ENCODE peak calls at places on chromosomes 12 and 14, in six cellular contexts. V is esophagus muscularis mucosa, O is IMR-90, S is choroid plexus epithelial cell, N is fibroblast of pulmonary artery, G is right atrium auricular region. I is an unnamed sample.

GRCh38 chr12:53925006-53925405 is 13.6 kb upstream of the HOXC13 start:
- DNase-seq in N (no peak), S (no peak), G (no peak), O (no peak), V (no peak), I (no peak)

GRCh38 chr12:6772729-6773661 is 675 bp downstream of the LAG3 start:
- DNase-seq in O (no peak), G (no peak), N (no peak), V (no peak), S (no peak), I (no peak)

GRCh38 chr14:99732436-99733220 is 48.5 kb downstream of the CYP46A1 start:
- DNase-seq in N (no peak), G (peak; percentile 57), S (no peak), O (no peak), V (no peak), I (no peak)

GRCh38 chr12:49359671-49360070 is 7.6 kb upstream of the SPATS2 start:
- DNase-seq in N (no peak), G (peak; percentile 1), S (no peak), V (no peak), O (no peak), I (no peak)

GRCh38 chr14:49586673-49587460 is 687 bp upstream of the RPS29 start:
- DNase-seq in S (peak; percentile 84), O (peak; percentile 82), N (peak; percentile 88), G (no peak), V (no peak), I (peak; percentile 82)

GRCh38 chr14:105944632-105945610 is 418.5 kb downstream of the TMEM121 start:
- DNase-seq in G (peak; percentile 57), N (no peak), V (no peak), O (no peak), S (no peak), I (peak; percentile 3)

GRCh38 chr12:121916719-121917118 is 1.7 kb upstream of the CFAP251 start:
- DNase-seq in G (no peak), V (no peak), S (peak; percentile 78), N (peak; percentile 68), O (peak; percentile 67), I (peak; percentile 47)

GRCh38 chr12:103635419-103635818 is 48.3 kb downstream of the STAB2 start:
- DNase-seq in S (no peak), O (no peak), N (no peak), V (no peak), G (no peak), I (no peak)

GRCh38 chr12:104502662-104503061 is 45.9 kb downstream of the CHST11 start:
- DNase-seq in G (no peak), N (no peak), S (no peak), O (no peak), V (no peak), I (no peak)

GRCh38 chr14:58477653-58478052 is 50.1 kb downstream of the KIAA0586 start:
- DNase-seq in V (no peak), O (no peak), N (no peak), G (no peak), S (no peak), I (no peak)

GRCh38 chr12:15728118-15728598 is 61.0 kb downstream of the EPS8 start:
- DNase-seq in V (no peak), G (no peak), O (peak; percentile 80), N (peak; percentile 85), S (peak; percentile 81), I (peak; percentile 72)

GRCh38 chr12:71688961-71689570 is 3.2 kb downstream of the TMEM19 start:
- DNase-seq in V (no peak), G (no peak), N (no peak), O (no peak), S (no peak), I (no peak)

GRCh38 chr12:64691793-64692583 is 67.2 kb downstream of the GNS start:
- DNase-seq in N (no peak), V (no peak), O (peak; percentile 26), S (no peak), G (no peak), I (no peak)

GRCh38 chr12:81668475-81668874 is 90.7 kb downstream of the PPFIA2 start:
- DNase-seq in O (peak; percentile 43), G (no peak), S (peak; percentile 91), V (no peak), N (peak; percentile 80), I (peak; percentile 87)

GRCh38 chr12:94187351-94187750 is 39.0 kb downstream of the PLXNC1 start:
- DNase-seq in N (no peak), O (no peak), V (no peak), S (no peak), G (no peak), I (no peak)

GRCh38 chr12:7108042-7108927 is 729 bp downstream of the C1RL start:
- DNase-seq in V (peak; percentile 94), S (peak; percentile 78), N (peak; percentile 83), O (peak; percentile 70), G (peak; percentile 79), I (peak; percentile 82)

GRCh38 chr14:105420141-105420975 is 731 bp downstream of the MTA1 start:
- DNase-seq in V (no peak), N (no peak), O (no peak), G (no peak), S (no peak), I (no peak)

GRCh38 chr14:43898709-43899108 is 608.4 kb downstream of the FSCB start:
- DNase-seq in S (no peak), O (no peak), V (no peak), G (no peak), N (peak; percentile 1), I (no peak)

GRCh38 chr14:71714225-71714624 is 218.0 kb upstream of the RGS6 start:
- DNase-seq in S (peak; percentile 91), N (peak; percentile 94), O (peak; percentile 90), G (no peak), V (no peak), I (peak; percentile 98)

GRCh38 chr14:104986487-104987164 is 1.0 kb downstream of the CLBA1 start:
- DNase-seq in S (no peak), N (no peak), G (no peak), O (no peak), V (no peak), I (no peak)

GRCh38 chr14:54329082-54329695 is 67.6 kb upstream of the CDKN3 start:
- DNase-seq in O (peak; percentile 61), G (peak; percentile 68), V (no peak), N (peak; percentile 81), S (peak; percentile 82), I (peak; percentile 87)

GRCh38 chr14:60650382-60650961 is 1.2 kb upstream of the SIX1 start:
- DNase-seq in S (peak; percentile 56), O (peak; percentile 34), N (no peak), V (no peak), G (no peak), I (no peak)

GRCh38 chr14:39232554-39233415 is 930 bp upstream of the MIA2 start:
- DNase-seq in N (peak; percentile 91), S (peak; percentile 94), O (peak; percentile 78), V (no peak), G (no peak), I (peak; percentile 86)

GRCh38 chr14:101367421-101368261 is 193.7 kb upstream of the DIO3 start:
- DNase-seq in O (no peak), V (no peak), N (no peak), G (no peak), S (no peak), I (no peak)

GRCh38 chr12:114141916-114142564 is 175.9 kb upstream of the RBM19 start:
- DNase-seq in O (no peak), G (no peak), S (no peak), N (no peak), V (no peak), I (no peak)

GRCh38 chr12:70733385-70733784 is 96.2 kb upstream of the PTPRB start:
- DNase-seq in N (peak; percentile 90), G (no peak), O (peak; percentile 67), V (no peak), S (peak; percentile 88), I (peak; percentile 91)

GRCh38 chr12:125889742-125890141 is 824.5 kb downstream of the AACS start:
- DNase-seq in G (no peak), V (no peak), N (no peak), S (no peak), O (no peak), I (no peak)

GRCh38 chr12:99153283-99153682 is 494.3 kb upstream of the GARIN6 start:
- DNase-seq in N (no peak), V (no peak), G (no peak), O (no peak), S (no peak), I (no peak)
- H3K4me3 ChIP-seq in N (no peak overlapping the region), V (no peak overlapping the region), G (no peak overlapping the region), O (no peak overlapping the region), S (no peak overlapping the region), I (no peak overlapping the region)

DNA sequence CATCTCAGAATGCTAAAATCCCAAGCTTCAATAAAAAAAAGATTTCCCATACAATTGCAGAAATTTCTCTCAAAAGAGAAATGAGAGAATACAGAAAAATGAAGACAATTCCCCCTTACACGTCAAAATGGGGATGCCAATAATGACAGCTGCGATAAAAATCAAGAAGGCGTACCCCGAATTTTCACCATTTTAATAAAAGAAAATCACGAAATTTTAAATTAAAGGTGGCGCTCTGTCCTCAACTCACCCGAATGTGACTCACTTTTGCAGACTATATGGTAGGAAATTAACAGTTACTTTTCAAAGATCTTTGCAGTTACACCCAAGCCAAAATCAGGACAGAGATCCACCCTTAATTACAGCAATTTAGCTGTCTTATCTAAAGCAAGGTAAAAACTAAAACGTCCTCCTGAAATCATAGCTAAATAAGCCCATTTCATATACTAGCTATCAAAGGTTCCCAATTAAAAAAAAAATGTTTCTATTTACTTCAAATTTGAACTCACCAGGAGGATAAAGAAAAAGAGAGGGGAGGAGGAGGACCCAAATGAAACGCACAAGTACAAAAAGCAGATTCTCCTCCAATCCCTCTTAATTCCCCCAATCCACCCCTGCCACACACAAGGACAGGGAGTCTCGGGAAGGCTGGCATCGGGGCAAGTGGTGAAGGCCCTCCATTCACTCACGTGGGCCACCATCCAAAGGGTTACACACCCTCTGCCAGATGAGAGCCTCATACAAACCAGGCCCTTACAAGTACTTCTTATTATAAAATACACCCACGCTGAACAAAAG is 1.9 kb downstream of the ATP2B1 start:
- DNase-seq in N (no peak), S (no peak), V (no peak), G (no peak), O (peak; percentile 19), I (peak; percentile 32)
- TF ChIP-seq CTCF in N (no peak), S (no peak), V (no peak), G (no peak), O (no peak), I (no peak)

GRCh38 chr12:21500786-21501257 is 613 bp downstream of the RECQL start:
- DNase-seq in N (no peak), S (no peak), V (no peak), O (no peak), G (no peak), I (no peak)

GRCh38 chr12:21505888-21506287 is 4.3 kb downstream of the GOLT1B start:
- DNase-seq in N (peak; percentile 4), V (no peak), O (no peak), S (no peak), G (no peak), I (no peak)

GRCh38 chr12:21502164-21502496 is 541 bp downstream of the GOLT1B start:
- DNase-seq in G (no peak), N (peak; percentile 20), V (no peak), O (peak; percentile 34), S (peak; percentile 43), I (peak; percentile 34)

GRCh38 chr12:21501258-21502163 is at the start of the genes GOLT1B and RECQL:
- DNase-seq in O (peak; percentile 99), S (peak; percentile 99), G (peak; percentile 99), V (peak; percentile 99), N (peak; percentile 99), I (peak; percentile 98)

GRCh38 chr12:21502872-21503271 is 1.3 kb downstream of the GOLT1B start:
- DNase-seq in N (no peak), V (no peak), S (no peak), G (no peak), O (no peak), I (no peak)
- H3K4me3 ChIP-seq in N (peak overlapping the region; percentile 91), V (peak overlapping the region; percentile 96), S (peak overlapping the region; percentile 90), G (peak overlapping the region; percentile 98), O (peak overlapping the region; percentile 60), I (peak overlapping the region; percentile 87)

GRCh38 chr14:77032854-77033621 is 4.5 kb upstream of the IRF2BPL start:
- DNase-seq in S (peak; percentile 95), O (peak; percentile 98), G (peak; percentile 98), V (peak; percentile 99), N (peak; percentile 99), I (peak; percentile 100)
- TF ChIP-seq CTCF in S (peak; percentile 22), O (peak; percentile 16), G (no peak), V (peak; percentile 9), N (peak; percentile 5), I (no peak)